ENCODE peak calls at places on chromosomes 3 and 15, in four cellular contexts. D, P, Y and U are unnamed samples.

GRCh38 chr3:70816346-70816745 is 503.9 kb upstream of the MDFIC2 start:
- DNase-seq in D (no peak), Y (no peak), P (no peak), U (no peak)

GRCh38 chr3:7166460-7166859 is 305.5 kb downstream of the GRM7 start:
- DNase-seq in P (no peak), D (no peak), Y (no peak), U (no peak)

GRCh38 chr3:40574661-40575060 is 49.9 kb downstream of the ZNF621 start:
- DNase-seq in D (no peak), Y (no peak), P (no peak), U (no peak)

GRCh38 chr15:98953000-98953776 is 54.4 kb downstream of the PGPEP1L start:
- DNase-seq in P (peak), D (peak), Y (no peak), U (no peak)

GRCh38 chr15:80777137-80777536 is 2.0 kb upstream of the CEMIP start:
- DNase-seq in P (no peak), Y (no peak), D (peak), U (peak)

GRCh38 chr3:44125882-44126281 is 115.8 kb upstream of the TOPAZ1 start:
- DNase-seq in D (no peak), Y (no peak), P (peak), U (no peak)

GRCh38 chr3:191331443-191331842 is 1.1 kb upstream of the UTS2B start:
- DNase-seq in D (peak), P (no peak), Y (no peak), U (peak)

GRCh38 chr3:75254685-75255084 is 409.4 kb upstream of the FRG2C start:
- DNase-seq in P (no peak), Y (peak), D (no peak), U (no peak)

GRCh38 chr15:34721802-34722795 is 32.7 kb downstream of the GJD2 start:
- DNase-seq in P (peak), Y (peak), D (peak), U (peak)

GRCh38 chr3:170506556-170506955 is 79.3 kb downstream of the SLC7A14 start:
- DNase-seq in P (peak), D (peak), Y (no peak), U (peak)

GRCh38 chr15:60679256-60679655 is 200.3 kb upstream of the ICE2 start:
- DNase-seq in P (no peak), D (peak), Y (no peak), U (peak)

GRCh38 chr3:99817047-99817436 is 620 bp upstream of the CMSS1 start:
- DNase-seq in Y (peak), P (peak), D (no peak), U (no peak)

GRCh38 chr3:72255736-72256559 is 471.0 kb upstream of the PROK2 start:
- DNase-seq in Y (no peak), D (no peak), P (peak), U (peak)

GRCh38 chr3:94303266-94303665 is 240.4 kb downstream of the NSUN3 start:
- DNase-seq in P (no peak), D (no peak), Y (no peak), U (no peak)

GRCh38 chr15:74294010-74294409 is 57.9 kb downstream of the CCDC33 start:
- DNase-seq in D (no peak), P (no peak), Y (no peak), U (no peak)

GRCh38 chr3:165855581-165855980 is 18.4 kb upstream of the BCHE start:
- DNase-seq in Y (no peak), P (no peak), D (no peak), U (peak)

GRCh38 chr3:195302436-195302835 is 31.5 kb upstream of the XXYLT1 start:
- DNase-seq in Y (no peak), D (peak), P (no peak), U (peak)

GRCh38 chr3:141129049-141130038 is 78.2 kb downstream of the SPSB4 start:
- DNase-seq in D (no peak), Y (no peak), P (no peak), U (no peak)

GRCh38 chr3:38124324-38125122 is 12.4 kb downstream of the ACAA1 start:
- DNase-seq in D (no peak), P (no peak), Y (no peak), U (no peak)

GRCh38 chr15:60627544-60627943 is 148.6 kb upstream of the ICE2 start:
- DNase-seq in D (no peak), P (no peak), Y (no peak), U (no peak)

GRCh38 chr3:8851703-8852102 is 82.3 kb upstream of the OXTR start:
- DNase-seq in P (no peak), D (peak), Y (no peak), U (peak)

GRCh38 chr15:70491183-70491621 is 272.2 kb downstream of the UACA start:
- DNase-seq in D (peak), P (no peak), Y (no peak), U (peak)

GRCh38 chr15:42139596-42139995 is 16.8 kb downstream of the PLA2G4F start:
- DNase-seq in Y (no peak), P (no peak), D (no peak), U (no peak)

GRCh38 chr15:38842991-38843610 is 278.5 kb upstream of the RASGRP1 start:
- DNase-seq in D (peak), Y (no peak), P (no peak), U (peak)

DNA sequence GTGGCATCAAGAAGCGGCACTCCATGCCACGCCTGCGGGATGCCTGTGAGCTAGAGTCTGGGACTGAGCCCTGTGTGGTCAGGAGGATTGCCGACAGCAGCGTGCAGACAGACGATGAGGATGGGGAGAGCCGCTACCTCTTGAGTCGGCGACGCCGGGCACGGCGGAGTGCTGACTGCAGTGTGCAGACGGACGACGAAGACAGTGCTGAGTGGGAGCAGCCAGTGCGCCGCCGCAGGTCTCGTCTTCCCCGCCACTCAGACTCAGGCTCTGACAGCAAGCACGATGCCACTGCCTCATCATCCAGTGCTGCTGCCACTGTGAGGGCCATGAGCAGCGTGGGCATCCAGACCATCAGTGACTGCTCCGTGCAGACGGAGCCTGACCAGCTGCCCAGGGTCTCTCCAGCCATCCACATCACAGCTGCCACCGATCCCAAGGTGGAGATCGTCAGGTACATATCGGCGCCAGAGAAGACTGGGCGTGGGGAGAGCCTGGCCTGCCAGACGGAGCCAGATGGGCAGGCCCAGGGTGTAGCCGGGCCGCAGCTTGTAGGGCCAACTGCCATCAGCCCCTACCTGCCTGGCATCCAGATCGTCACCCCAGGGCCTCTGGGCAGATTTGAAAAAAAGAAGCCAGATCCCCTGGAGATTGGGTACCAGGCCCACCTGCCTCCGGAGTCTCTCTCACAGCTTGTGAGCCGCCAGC is 16.8 kb upstream of the APEH start:
- DNase-seq in P (no peak), D (no peak), Y (no peak), U (no peak)
- H2BK15ac ChIP-seq in P (no peak), D (no peak), Y (no peak), U (no peak)

DNA sequence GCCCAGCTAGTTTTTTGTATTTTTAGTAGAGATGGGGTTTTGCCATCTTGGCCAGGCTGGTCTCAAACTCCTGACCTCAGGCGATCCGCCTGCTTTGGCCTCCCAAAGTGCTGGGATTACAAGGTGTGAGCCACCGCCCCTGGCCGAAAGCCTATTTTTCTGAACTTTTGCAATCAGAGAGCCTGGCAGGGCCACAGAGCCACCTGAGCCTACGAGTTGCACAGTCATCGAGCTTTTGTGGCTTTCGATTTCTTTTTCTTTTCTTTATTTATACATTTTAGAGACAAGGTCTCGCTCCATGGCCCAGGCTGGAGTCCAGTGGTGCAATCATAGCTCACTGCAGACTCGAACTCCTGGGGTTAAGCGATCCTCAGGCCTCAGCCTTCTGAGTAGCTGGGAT is 140.4 kb downstream of the NSMCE3 start:
- DNase-seq in Y (no peak), D (no peak), P (no peak), U (no peak)
- H2BK15ac ChIP-seq in Y (no peak), D (no peak), P (no peak), U (no peak)

DNA sequence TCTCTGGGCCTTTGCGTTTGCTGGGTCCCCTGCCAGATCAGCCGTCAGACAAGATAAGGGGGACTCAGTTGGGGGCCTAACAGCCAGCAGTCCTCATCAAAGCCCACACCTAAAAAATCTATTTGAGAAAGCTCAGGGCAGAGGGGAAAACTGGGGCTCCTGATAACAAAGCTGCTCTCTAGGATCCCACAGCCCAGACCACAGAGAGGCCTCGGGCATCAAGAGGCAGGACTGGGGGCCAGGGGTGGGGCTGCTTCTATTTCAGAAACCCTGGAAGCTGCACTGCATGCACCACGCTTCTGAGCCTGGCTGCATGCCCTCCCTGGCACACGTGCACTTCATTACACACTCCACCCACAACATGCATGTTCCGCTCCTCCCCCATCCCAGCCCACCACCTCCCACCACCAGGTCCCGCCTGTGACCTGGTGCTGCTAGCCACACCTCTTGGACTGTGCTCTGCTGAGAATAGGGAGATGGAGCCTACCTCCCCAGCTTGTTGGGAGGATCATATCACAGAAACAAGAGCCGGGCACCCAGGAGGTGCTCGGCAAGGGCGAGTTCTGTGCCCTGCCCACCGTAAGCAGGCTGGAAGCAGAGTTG is 26.6 kb downstream of the FBLN2 start:
- DNase-seq in P (peak), Y (no peak), D (no peak), U (no peak)
- H2BK15ac ChIP-seq in P (no peak), Y (no peak), D (no peak), U (no peak)

GRCh38 chr3:137165117-137165806 is 207.5 kb downstream of the IL20RB start:
- DNase-seq in D (peak), P (peak), Y (no peak), U (peak)
- H2BK15ac ChIP-seq in D (no peak), P (no peak), Y (no peak), U (no peak)

DNA sequence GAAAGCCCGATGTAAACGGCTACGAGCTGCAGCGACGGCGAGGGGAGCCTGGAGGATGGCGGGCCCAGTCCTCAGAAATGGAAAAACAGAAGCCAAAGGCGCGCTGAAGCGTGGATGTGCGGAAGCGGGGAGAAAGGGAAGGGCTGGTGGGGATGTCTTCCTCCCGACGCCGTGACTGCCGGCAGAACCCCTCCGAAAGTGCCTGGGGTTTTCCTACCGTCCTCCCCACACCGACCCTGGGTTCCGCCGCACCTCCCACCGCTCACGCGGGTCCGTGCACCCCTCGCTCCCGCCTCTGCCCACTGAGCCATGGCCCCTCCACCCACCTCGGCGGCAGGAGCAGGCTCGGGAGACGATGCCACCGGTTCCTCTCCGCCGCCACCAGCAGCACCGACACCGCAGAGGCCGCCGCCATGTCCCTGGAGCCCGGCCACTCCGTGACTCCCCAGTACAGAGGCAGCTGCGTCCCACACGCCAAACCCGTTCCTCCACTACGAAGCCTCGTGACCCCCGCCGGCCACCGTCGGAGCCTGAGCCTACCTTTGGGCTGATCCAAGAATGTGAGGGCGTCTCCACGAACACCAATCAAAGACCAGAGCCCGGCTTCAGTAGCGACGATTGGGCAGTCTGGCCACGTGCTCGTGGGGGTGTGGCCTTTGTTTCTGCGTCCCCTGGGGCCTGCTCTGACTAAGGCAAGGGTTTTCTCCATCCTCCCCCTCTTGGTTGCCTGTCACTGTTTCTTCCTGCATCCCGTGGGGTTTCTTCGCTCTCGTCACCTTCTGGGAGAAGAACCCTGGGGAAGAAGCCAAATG is at the start of gene MCCC1:
- DNase-seq in P (peak), D (peak), Y (peak), U (peak)
- H2BK15ac ChIP-seq in P (no peak), D (no peak), Y (no peak), U (peak)